ENCODE peak calls at places on chromosomes 12 and 14, in seven cellular contexts. One of them, this sample, is unnamed.
A peak's percentile ranks its signal among the peaks of the same experiment; 100 is the strongest.

GRCh38 chr12:130633771-130634170 is 82.3 kb downstream of the RIMBP2 start:
- DNase-seq in transverse colon: peak; percentile 46
- DNase-seq in A549: no peak
- DNase-seq in heart left ventricle: no peak
- DNase-seq in endothelial cell of umbilical vein: no peak
- DNase-seq in stomach: peak; percentile 29
- DNase-seq in adrenal gland: peak; percentile 39
- DNase-seq in this sample: peak; percentile 15

GRCh38 chr14:21014761-21015190 is 10.1 kb downstream of the NDRG2 start:
- DNase-seq in transverse colon: peak; percentile 92
- DNase-seq in adrenal gland: peak; percentile 89
- DNase-seq in A549: peak; percentile 76
- DNase-seq in endothelial cell of umbilical vein: peak; percentile 83
- DNase-seq in stomach: peak; percentile 86
- DNase-seq in heart left ventricle: peak; percentile 82
- DNase-seq in this sample: peak; percentile 84

GRCh38 chr12:23729354-23729753 is 220.1 kb downstream of the SOX5 start:
- DNase-seq in stomach: no peak
- DNase-seq in transverse colon: no peak
- DNase-seq in endothelial cell of umbilical vein: peak; percentile 55
- DNase-seq in A549: no peak
- DNase-seq in heart left ventricle: no peak
- DNase-seq in adrenal gland: no peak
- DNase-seq in this sample: no peak

GRCh38 chr12:29725587-29726320 is 58.0 kb downstream of the TMTC1 start:
- DNase-seq in adrenal gland: no peak
- DNase-seq in endothelial cell of umbilical vein: peak; percentile 84
- DNase-seq in heart left ventricle: peak; percentile 74
- DNase-seq in stomach: no peak
- DNase-seq in A549: no peak
- DNase-seq in transverse colon: peak; percentile 19
- DNase-seq in this sample: peak; percentile 59

GRCh38 chr12:95820096-95820703 is 29.6 kb upstream of the NTN4 start:
- DNase-seq in stomach: peak; percentile 63
- DNase-seq in A549: peak; percentile 72
- DNase-seq in adrenal gland: peak; percentile 54
- DNase-seq in heart left ventricle: no peak
- DNase-seq in transverse colon: peak; percentile 41
- DNase-seq in endothelial cell of umbilical vein: peak; percentile 75
- DNase-seq in this sample: peak; percentile 49

GRCh38 chr12:15336772-15337553 is 14.7 kb downstream of the PTPRO start:
- DNase-seq in A549: no peak
- DNase-seq in heart left ventricle: no peak
- DNase-seq in endothelial cell of umbilical vein: peak; percentile 46
- DNase-seq in adrenal gland: no peak
- DNase-seq in stomach: no peak
- DNase-seq in transverse colon: no peak
- DNase-seq in this sample: no peak

GRCh38 chr12:92290016-92290685 is 144.5 kb upstream of the BTG1 start:
- DNase-seq in adrenal gland: no peak
- DNase-seq in endothelial cell of umbilical vein: peak; percentile 58
- DNase-seq in A549: no peak
- DNase-seq in transverse colon: no peak
- DNase-seq in heart left ventricle: no peak
- DNase-seq in stomach: no peak
- DNase-seq in this sample: no peak

GRCh38 chr12:105822131-105823103 is 316.3 kb downstream of the NUAK1 start:
- DNase-seq in stomach: no peak
- DNase-seq in heart left ventricle: no peak
- DNase-seq in endothelial cell of umbilical vein: no peak
- DNase-seq in transverse colon: no peak
- DNase-seq in A549: no peak
- DNase-seq in adrenal gland: no peak
- DNase-seq in this sample: no peak

GRCh38 chr12:91272456-91273063 is 89.9 kb upstream of the DCN start:
- DNase-seq in transverse colon: peak; percentile 24
- DNase-seq in stomach: peak; percentile 26
- DNase-seq in endothelial cell of umbilical vein: no peak
- DNase-seq in heart left ventricle: peak; percentile 53
- DNase-seq in A549: no peak
- DNase-seq in adrenal gland: peak; percentile 29
- DNase-seq in this sample: peak; percentile 25

GRCh38 chr12:111337371-111337770 is 31.5 kb downstream of the PHETA1 start:
- DNase-seq in endothelial cell of umbilical vein: no peak
- DNase-seq in transverse colon: no peak
- DNase-seq in adrenal gland: no peak
- DNase-seq in heart left ventricle: no peak
- DNase-seq in stomach: no peak
- DNase-seq in A549: no peak
- DNase-seq in this sample: no peak

GRCh38 chr14:98950356-98950895 is 321.6 kb downstream of the BCL11B start:
- DNase-seq in adrenal gland: no peak
- DNase-seq in stomach: no peak
- DNase-seq in heart left ventricle: no peak
- DNase-seq in A549: no peak
- DNase-seq in endothelial cell of umbilical vein: no peak
- DNase-seq in transverse colon: no peak
- DNase-seq in this sample: no peak

GRCh38 chr12:6461401-6462233 is 8.9 kb downstream of the VAMP1 start:
- DNase-seq in adrenal gland: peak; percentile 40
- DNase-seq in endothelial cell of umbilical vein: no peak
- DNase-seq in heart left ventricle: peak; percentile 46
- DNase-seq in A549: no peak
- DNase-seq in stomach: peak; percentile 62
- DNase-seq in transverse colon: peak; percentile 80
- DNase-seq in this sample: peak; percentile 20

GRCh38 chr14:22689186-22689585 is 45.0 kb upstream of the OR6J1 start:
- DNase-seq in endothelial cell of umbilical vein: peak; percentile 96
- DNase-seq in stomach: no peak
- DNase-seq in transverse colon: no peak
- DNase-seq in A549: no peak
- DNase-seq in heart left ventricle: no peak
- DNase-seq in adrenal gland: no peak
- DNase-seq in this sample: no peak

GRCh38 chr12:17954788-17955187 is 135.2 kb downstream of the RERGL start:
- DNase-seq in stomach: no peak
- DNase-seq in endothelial cell of umbilical vein: no peak
- DNase-seq in heart left ventricle: no peak
- DNase-seq in transverse colon: no peak
- DNase-seq in A549: peak; percentile 2
- DNase-seq in adrenal gland: no peak
- DNase-seq in this sample: no peak

GRCh38 chr14:103618999-103619398 is 10.0 kb upstream of the KLC1 start:
- DNase-seq in transverse colon: no peak
- DNase-seq in A549: no peak
- DNase-seq in endothelial cell of umbilical vein: no peak
- DNase-seq in adrenal gland: no peak
- DNase-seq in stomach: no peak
- DNase-seq in heart left ventricle: no peak
- DNase-seq in this sample: no peak

GRCh38 chr12:104656383-104656782 is 199.6 kb downstream of the CHST11 start:
- DNase-seq in endothelial cell of umbilical vein: no peak
- DNase-seq in A549: no peak
- DNase-seq in heart left ventricle: no peak
- DNase-seq in transverse colon: no peak
- DNase-seq in adrenal gland: no peak
- DNase-seq in stomach: no peak
- DNase-seq in this sample: no peak

GRCh38 chr12:4540170-4540569 is 1.5 kb downstream of the RAD51AP1 start:
- DNase-seq in endothelial cell of umbilical vein: no peak
- DNase-seq in adrenal gland: no peak
- DNase-seq in transverse colon: no peak
- DNase-seq in heart left ventricle: no peak
- DNase-seq in A549: no peak
- DNase-seq in stomach: no peak
- DNase-seq in this sample: no peak

GRCh38 chr12:4545195-4545594 is 6.5 kb downstream of the RAD51AP1 start:
- DNase-seq in stomach: no peak
- DNase-seq in A549: no peak
- DNase-seq in transverse colon: no peak
- DNase-seq in endothelial cell of umbilical vein: no peak
- DNase-seq in adrenal gland: no peak
- DNase-seq in heart left ventricle: no peak
- DNase-seq in this sample: no peak

GRCh38 chr12:4539167-4539870 is 629 bp downstream of the RAD51AP1 start:
- DNase-seq in endothelial cell of umbilical vein: no peak
- DNase-seq in heart left ventricle: no peak
- DNase-seq in stomach: no peak
- DNase-seq in transverse colon: no peak
- DNase-seq in adrenal gland: no peak
- DNase-seq in A549: no peak
- DNase-seq in this sample: no peak

GRCh38 chr12:4538207-4539160 is at the start of gene RAD51AP1:
- DNase-seq in endothelial cell of umbilical vein: peak; percentile 98
- DNase-seq in A549: peak; percentile 86
- DNase-seq in transverse colon: peak; percentile 95
- DNase-seq in adrenal gland: peak; percentile 95
- DNase-seq in stomach: peak; percentile 94
- DNase-seq in heart left ventricle: peak; percentile 94
- DNase-seq in this sample: peak; percentile 94

DNA sequence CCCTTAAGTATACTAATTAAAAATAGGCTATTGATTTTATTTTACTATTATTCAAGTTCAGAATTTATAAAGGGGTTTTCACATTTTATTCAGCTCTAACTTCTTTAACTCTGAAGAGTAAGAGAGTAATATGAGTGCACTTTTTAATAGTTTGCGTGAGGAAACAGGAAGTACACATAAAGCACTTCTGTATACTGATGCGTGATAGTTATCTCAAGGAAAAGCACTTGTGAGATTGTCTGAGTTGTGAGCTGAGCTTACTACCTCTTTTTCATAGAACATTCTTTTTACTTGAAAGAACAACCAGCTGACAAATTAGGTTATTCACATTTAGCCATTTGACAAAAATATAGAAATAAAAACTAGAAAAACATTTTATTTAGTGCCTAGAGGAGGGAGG is 1.9 kb downstream of the RAD51AP1 start:
- DNase-seq in transverse colon: no peak
- DNase-seq in heart left ventricle: no peak
- DNase-seq in stomach: no peak
- DNase-seq in A549: no peak
- DNase-seq in adrenal gland: no peak
- DNase-seq in endothelial cell of umbilical vein: no peak
- DNase-seq in this sample: no peak
- H3K27ac ChIP-seq in transverse colon: no peak overlapping the region
- H3K27ac ChIP-seq in heart left ventricle: no peak overlapping the region
- H3K27ac ChIP-seq in stomach: no peak overlapping the region
- H3K27ac ChIP-seq in A549: no peak overlapping the region
- H3K27ac ChIP-seq in adrenal gland: no peak overlapping the region
- H3K27ac ChIP-seq in endothelial cell of umbilical vein: no peak overlapping the region
- H3K27ac ChIP-seq in this sample: no peak overlapping the region

GRCh38 chr14:50856660-50857059 is 15.2 kb upstream of the ABHD12B start:
- DNase-seq in stomach: no peak
- DNase-seq in A549: no peak
- DNase-seq in transverse colon: no peak
- DNase-seq in endothelial cell of umbilical vein: no peak
- DNase-seq in heart left ventricle: no peak
- DNase-seq in adrenal gland: no peak
- DNase-seq in this sample: no peak

GRCh38 chr14:50854521-50854920 is 17.3 kb upstream of the ABHD12B start:
- DNase-seq in heart left ventricle: no peak
- DNase-seq in endothelial cell of umbilical vein: no peak
- DNase-seq in adrenal gland: no peak
- DNase-seq in stomach: no peak
- DNase-seq in A549: no peak
- DNase-seq in transverse colon: no peak
- DNase-seq in this sample: no peak

GRCh38 chr14:50859296-50859624 is 12.6 kb upstream of the ABHD12B start:
- DNase-seq in transverse colon: no peak
- DNase-seq in stomach: no peak
- DNase-seq in heart left ventricle: no peak
- DNase-seq in adrenal gland: no peak
- DNase-seq in A549: no peak
- DNase-seq in endothelial cell of umbilical vein: no peak
- DNase-seq in this sample: no peak

GRCh38 chr14:50853891-50854290 is 18.0 kb upstream of the ABHD12B start:
- DNase-seq in heart left ventricle: no peak
- DNase-seq in adrenal gland: no peak
- DNase-seq in stomach: no peak
- DNase-seq in endothelial cell of umbilical vein: no peak
- DNase-seq in A549: no peak
- DNase-seq in transverse colon: no peak
- DNase-seq in this sample: no peak

GRCh38 chr14:50855558-50855957 is 16.3 kb upstream of the ABHD12B start:
- DNase-seq in A549: no peak
- DNase-seq in adrenal gland: no peak
- DNase-seq in stomach: no peak
- DNase-seq in endothelial cell of umbilical vein: no peak
- DNase-seq in transverse colon: no peak
- DNase-seq in heart left ventricle: no peak
- DNase-seq in this sample: no peak
- TF ChIP-seq CTCF in A549: no peak
- TF ChIP-seq CTCF in adrenal gland: no peak
- TF ChIP-seq CTCF in stomach: no peak
- TF ChIP-seq CTCF in endothelial cell of umbilical vein: no peak
- TF ChIP-seq CTCF in transverse colon: no peak
- TF ChIP-seq CTCF in heart left ventricle: no peak
- TF ChIP-seq CTCF in this sample: no peak

GRCh38 chr12:58886474-58886873 is 33.8 kb downstream of the LRIG3 start:
- DNase-seq in adrenal gland: no peak
- DNase-seq in endothelial cell of umbilical vein: no peak
- DNase-seq in A549: no peak
- DNase-seq in heart left ventricle: no peak
- DNase-seq in stomach: no peak
- DNase-seq in transverse colon: no peak
- DNase-seq in this sample: no peak
- TF ChIP-seq POLR2A in adrenal gland: no peak
- TF ChIP-seq POLR2A in endothelial cell of umbilical vein: no peak
- TF ChIP-seq POLR2A in A549: no peak
- TF ChIP-seq POLR2A in heart left ventricle: no peak
- TF ChIP-seq POLR2A in stomach: no peak
- TF ChIP-seq POLR2A in transverse colon: no peak
- TF ChIP-seq POLR2A in this sample: no peak

GRCh38 chr12:109983432-109984142 is 12.6 kb downstream of the GIT2 start:
- DNase-seq in heart left ventricle: no peak
- DNase-seq in transverse colon: no peak
- DNase-seq in A549: no peak
- DNase-seq in stomach: peak; percentile 33
- DNase-seq in adrenal gland: peak; percentile 49
- DNase-seq in endothelial cell of umbilical vein: no peak
- DNase-seq in this sample: peak; percentile 59
- H3K27ac ChIP-seq in heart left ventricle: peak overlapping the region; percentile 3
- H3K27ac ChIP-seq in transverse colon: no peak overlapping the region
- H3K27ac ChIP-seq in A549: no peak overlapping the region
- H3K27ac ChIP-seq in stomach: no peak overlapping the region
- H3K27ac ChIP-seq in adrenal gland: no peak overlapping the region
- H3K27ac ChIP-seq in endothelial cell of umbilical vein: no peak overlapping the region
- H3K27ac ChIP-seq in this sample: peak overlapping the region; percentile 75